ENCODE peak calls at places on chromosomes 16 and 17, in ten cellular contexts. One of them, this sample, is unnamed.
A peak's percentile ranks its signal among the peaks of the same experiment; 100 is the strongest.

GRCh38 chr16:27244363-27244755 is 24.2 kb downstream of the NSMCE1 start:
- DNase-seq in RWPE2: no peak
- DNase-seq in tibial artery: no peak
- DNase-seq in cardiac fibroblast: no peak
- DNase-seq in mammary epithelial cell: no peak
- DNase-seq in body of pancreas: no peak
- DNase-seq in kidney epithelial cell: no peak
- DNase-seq in fibroblast of pulmonary artery: no peak
- DNase-seq in fibroblast of mammary gland: no peak
- DNase-seq in mesendoderm: no peak
- DNase-seq in this sample: no peak

GRCh38 chr16:50688083-50688482 is 5.3 kb upstream of the NOD2 start:
- DNase-seq in fibroblast of pulmonary artery: no peak
- DNase-seq in fibroblast of mammary gland: no peak
- DNase-seq in mesendoderm: no peak
- DNase-seq in kidney epithelial cell: no peak
- DNase-seq in mammary epithelial cell: no peak
- DNase-seq in RWPE2: no peak
- DNase-seq in body of pancreas: no peak
- DNase-seq in cardiac fibroblast: no peak
- DNase-seq in tibial artery: no peak
- DNase-seq in this sample: no peak

GRCh38 chr17:51481370-51481769 is 221.0 kb downstream of the UTP18 start:
- DNase-seq in kidney epithelial cell: no peak
- DNase-seq in fibroblast of pulmonary artery: no peak
- DNase-seq in mesendoderm: no peak
- DNase-seq in cardiac fibroblast: no peak
- DNase-seq in tibial artery: no peak
- DNase-seq in mammary epithelial cell: no peak
- DNase-seq in body of pancreas: no peak
- DNase-seq in RWPE2: no peak
- DNase-seq in fibroblast of mammary gland: no peak
- DNase-seq in this sample: no peak

GRCh38 chr16:10969615-10970014 is 25.3 kb downstream of the CLEC16A start:
- DNase-seq in fibroblast of mammary gland: no peak
- DNase-seq in fibroblast of pulmonary artery: no peak
- DNase-seq in tibial artery: no peak
- DNase-seq in cardiac fibroblast: no peak
- DNase-seq in body of pancreas: no peak
- DNase-seq in mesendoderm: no peak
- DNase-seq in kidney epithelial cell: no peak
- DNase-seq in mammary epithelial cell: no peak
- DNase-seq in RWPE2: no peak
- DNase-seq in this sample: no peak

GRCh38 chr17:28533091-28533670 is 19.2 kb downstream of the UNC119 start:
- DNase-seq in kidney epithelial cell: no peak
- DNase-seq in fibroblast of mammary gland: no peak
- DNase-seq in body of pancreas: no peak
- DNase-seq in mesendoderm: no peak
- DNase-seq in mammary epithelial cell: peak; percentile 50
- DNase-seq in fibroblast of pulmonary artery: no peak
- DNase-seq in tibial artery: no peak
- DNase-seq in cardiac fibroblast: no peak
- DNase-seq in RWPE2: no peak
- DNase-seq in this sample: peak; percentile 76

GRCh38 chr16:53457670-53458069 is 23.4 kb downstream of the RBL2 start:
- DNase-seq in fibroblast of mammary gland: no peak
- DNase-seq in tibial artery: no peak
- DNase-seq in mesendoderm: peak; percentile 36
- DNase-seq in mammary epithelial cell: peak; percentile 29
- DNase-seq in body of pancreas: no peak
- DNase-seq in cardiac fibroblast: no peak
- DNase-seq in kidney epithelial cell: no peak
- DNase-seq in RWPE2: no peak
- DNase-seq in fibroblast of pulmonary artery: no peak
- DNase-seq in this sample: no peak

GRCh38 chr17:1076982-1077302 is 80.0 kb downstream of the TIMM22 start:
- DNase-seq in kidney epithelial cell: no peak
- DNase-seq in RWPE2: peak; percentile 14
- DNase-seq in fibroblast of pulmonary artery: no peak
- DNase-seq in body of pancreas: no peak
- DNase-seq in cardiac fibroblast: no peak
- DNase-seq in fibroblast of mammary gland: no peak
- DNase-seq in mammary epithelial cell: no peak
- DNase-seq in tibial artery: no peak
- DNase-seq in mesendoderm: no peak
- DNase-seq in this sample: no peak

GRCh38 chr17:14919049-14919545 is 346.0 kb downstream of the PMP22 start:
- DNase-seq in tibial artery: no peak
- DNase-seq in fibroblast of pulmonary artery: no peak
- DNase-seq in cardiac fibroblast: no peak
- DNase-seq in body of pancreas: no peak
- DNase-seq in kidney epithelial cell: no peak
- DNase-seq in mammary epithelial cell: no peak
- DNase-seq in fibroblast of mammary gland: no peak
- DNase-seq in RWPE2: no peak
- DNase-seq in mesendoderm: peak; percentile 59
- DNase-seq in this sample: no peak

GRCh38 chr17:49928826-49929475 is 40.0 kb upstream of the DLX4 start:
- DNase-seq in fibroblast of pulmonary artery: no peak
- DNase-seq in cardiac fibroblast: no peak
- DNase-seq in body of pancreas: no peak
- DNase-seq in mesendoderm: peak; percentile 74
- DNase-seq in tibial artery: no peak
- DNase-seq in RWPE2: no peak
- DNase-seq in kidney epithelial cell: peak; percentile 39
- DNase-seq in mammary epithelial cell: no peak
- DNase-seq in fibroblast of mammary gland: peak; percentile 69
- DNase-seq in this sample: peak; percentile 3

GRCh38 chr17:49925916-49926315 is 43.1 kb upstream of the DLX4 start:
- DNase-seq in kidney epithelial cell: no peak
- DNase-seq in RWPE2: no peak
- DNase-seq in tibial artery: peak; percentile 27
- DNase-seq in body of pancreas: no peak
- DNase-seq in mesendoderm: no peak
- DNase-seq in cardiac fibroblast: no peak
- DNase-seq in mammary epithelial cell: no peak
- DNase-seq in fibroblast of mammary gland: peak; percentile 53
- DNase-seq in fibroblast of pulmonary artery: no peak
- DNase-seq in this sample: no peak

GRCh38 chr17:49924589-49924988 is 44.4 kb upstream of the DLX4 start:
- DNase-seq in kidney epithelial cell: no peak
- DNase-seq in RWPE2: no peak
- DNase-seq in fibroblast of mammary gland: no peak
- DNase-seq in body of pancreas: no peak
- DNase-seq in mammary epithelial cell: no peak
- DNase-seq in tibial artery: no peak
- DNase-seq in mesendoderm: no peak
- DNase-seq in fibroblast of pulmonary artery: no peak
- DNase-seq in cardiac fibroblast: no peak
- DNase-seq in this sample: no peak

GRCh38 chr17:49928126-49928800 is 40.7 kb upstream of the DLX4 start:
- DNase-seq in cardiac fibroblast: no peak
- DNase-seq in RWPE2: no peak
- DNase-seq in mammary epithelial cell: no peak
- DNase-seq in tibial artery: no peak
- DNase-seq in fibroblast of mammary gland: peak; percentile 75
- DNase-seq in fibroblast of pulmonary artery: no peak
- DNase-seq in mesendoderm: no peak
- DNase-seq in kidney epithelial cell: no peak
- DNase-seq in body of pancreas: no peak
- DNase-seq in this sample: no peak

DNA sequence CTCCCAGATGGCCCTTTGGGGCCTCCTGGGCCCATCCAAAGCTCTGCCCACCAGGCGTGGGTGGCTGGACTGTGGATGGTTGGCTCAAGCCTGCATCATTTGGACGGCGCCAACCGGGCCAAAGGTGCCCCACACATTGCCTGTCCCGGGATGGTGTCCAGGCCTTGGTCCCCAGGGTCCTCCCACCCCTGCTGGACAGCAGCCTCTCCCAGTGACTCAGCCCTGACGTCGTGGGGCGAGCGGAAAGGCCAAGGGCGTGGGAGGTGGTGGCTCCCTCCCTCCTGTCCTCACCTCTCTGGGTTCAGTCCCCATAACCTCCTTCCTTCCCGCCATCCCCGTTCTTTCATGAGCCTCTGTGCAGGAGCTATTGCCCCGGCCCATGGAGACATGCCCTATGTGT is 42.1 kb upstream of the DLX4 start:
- DNase-seq in kidney epithelial cell: no peak
- DNase-seq in mesendoderm: no peak
- DNase-seq in tibial artery: peak; percentile 55
- DNase-seq in body of pancreas: peak; percentile 31
- DNase-seq in RWPE2: no peak
- DNase-seq in mammary epithelial cell: no peak
- DNase-seq in fibroblast of pulmonary artery: peak; percentile 39
- DNase-seq in fibroblast of mammary gland: peak; percentile 94
- DNase-seq in cardiac fibroblast: peak; percentile 86
- DNase-seq in this sample: no peak
- H3K4me3 ChIP-seq in kidney epithelial cell: no peak overlapping the region
- H3K4me3 ChIP-seq in mesendoderm: no peak overlapping the region
- H3K4me3 ChIP-seq in tibial artery: no peak overlapping the region
- H3K4me3 ChIP-seq in body of pancreas: no peak overlapping the region
- H3K4me3 ChIP-seq in RWPE2: no peak overlapping the region
- H3K4me3 ChIP-seq in mammary epithelial cell: no peak overlapping the region
- H3K4me3 ChIP-seq in fibroblast of pulmonary artery: no peak overlapping the region
- H3K4me3 ChIP-seq in fibroblast of mammary gland: no peak overlapping the region
- H3K4me3 ChIP-seq in cardiac fibroblast: no peak overlapping the region
- H3K4me3 ChIP-seq in this sample: no peak overlapping the region

GRCh38 chr17:66687570-66688284 is 147.2 kb upstream of the CACNG5 start:
- DNase-seq in RWPE2: no peak
- DNase-seq in mesendoderm: no peak
- DNase-seq in fibroblast of mammary gland: no peak
- DNase-seq in kidney epithelial cell: no peak
- DNase-seq in body of pancreas: no peak
- DNase-seq in mammary epithelial cell: no peak
- DNase-seq in cardiac fibroblast: no peak
- DNase-seq in fibroblast of pulmonary artery: no peak
- DNase-seq in tibial artery: no peak
- DNase-seq in this sample: no peak
- H3K4me3 ChIP-seq in RWPE2: no peak overlapping the region
- H3K4me3 ChIP-seq in mesendoderm: no peak overlapping the region
- H3K4me3 ChIP-seq in fibroblast of mammary gland: no peak overlapping the region
- H3K4me3 ChIP-seq in kidney epithelial cell: no peak overlapping the region
- H3K4me3 ChIP-seq in body of pancreas: no peak overlapping the region
- H3K4me3 ChIP-seq in mammary epithelial cell: no peak overlapping the region
- H3K4me3 ChIP-seq in cardiac fibroblast: no peak overlapping the region
- H3K4me3 ChIP-seq in fibroblast of pulmonary artery: no peak overlapping the region
- H3K4me3 ChIP-seq in tibial artery: no peak overlapping the region
- H3K4me3 ChIP-seq in this sample: no peak overlapping the region

GRCh38 chr17:67575325-67575724 is 142.4 kb upstream of the NOL11 start:
- DNase-seq in mammary epithelial cell: no peak
- DNase-seq in kidney epithelial cell: peak; percentile 49
- DNase-seq in RWPE2: no peak
- DNase-seq in cardiac fibroblast: no peak
- DNase-seq in fibroblast of pulmonary artery: no peak
- DNase-seq in tibial artery: no peak
- DNase-seq in fibroblast of mammary gland: no peak
- DNase-seq in mesendoderm: no peak
- DNase-seq in body of pancreas: peak; percentile 29
- DNase-seq in this sample: peak; percentile 35

GRCh38 chr17:67574658-67575293 is 143.0 kb upstream of the NOL11 start:
- DNase-seq in tibial artery: no peak
- DNase-seq in mesendoderm: no peak
- DNase-seq in kidney epithelial cell: no peak
- DNase-seq in fibroblast of pulmonary artery: no peak
- DNase-seq in fibroblast of mammary gland: no peak
- DNase-seq in mammary epithelial cell: no peak
- DNase-seq in cardiac fibroblast: no peak
- DNase-seq in RWPE2: no peak
- DNase-seq in body of pancreas: no peak
- DNase-seq in this sample: no peak

GRCh38 chr17:67576471-67576870 is 141.3 kb upstream of the NOL11 start:
- DNase-seq in kidney epithelial cell: no peak
- DNase-seq in RWPE2: no peak
- DNase-seq in fibroblast of pulmonary artery: no peak
- DNase-seq in mesendoderm: no peak
- DNase-seq in tibial artery: no peak
- DNase-seq in mammary epithelial cell: no peak
- DNase-seq in body of pancreas: no peak
- DNase-seq in fibroblast of mammary gland: no peak
- DNase-seq in cardiac fibroblast: no peak
- DNase-seq in this sample: no peak

GRCh38 chr17:67571478-67571877 is 146.3 kb upstream of the NOL11 start:
- DNase-seq in cardiac fibroblast: no peak
- DNase-seq in tibial artery: no peak
- DNase-seq in RWPE2: no peak
- DNase-seq in mesendoderm: no peak
- DNase-seq in mammary epithelial cell: no peak
- DNase-seq in fibroblast of pulmonary artery: no peak
- DNase-seq in kidney epithelial cell: no peak
- DNase-seq in fibroblast of mammary gland: no peak
- DNase-seq in body of pancreas: no peak
- DNase-seq in this sample: no peak

GRCh38 chr17:67573987-67574657 is 143.6 kb upstream of the NOL11 start:
- DNase-seq in fibroblast of pulmonary artery: no peak
- DNase-seq in mesendoderm: no peak
- DNase-seq in tibial artery: no peak
- DNase-seq in mammary epithelial cell: no peak
- DNase-seq in fibroblast of mammary gland: peak; percentile 6
- DNase-seq in kidney epithelial cell: no peak
- DNase-seq in RWPE2: no peak
- DNase-seq in body of pancreas: no peak
- DNase-seq in cardiac fibroblast: no peak
- DNase-seq in this sample: no peak
- H3K4me3 ChIP-seq in fibroblast of pulmonary artery: no peak overlapping the region
- H3K4me3 ChIP-seq in mesendoderm: no peak overlapping the region
- H3K4me3 ChIP-seq in tibial artery: no peak overlapping the region
- H3K4me3 ChIP-seq in mammary epithelial cell: no peak overlapping the region
- H3K4me3 ChIP-seq in fibroblast of mammary gland: no peak overlapping the region
- H3K4me3 ChIP-seq in kidney epithelial cell: no peak overlapping the region
- H3K4me3 ChIP-seq in RWPE2: no peak overlapping the region
- H3K4me3 ChIP-seq in body of pancreas: no peak overlapping the region
- H3K4me3 ChIP-seq in cardiac fibroblast: no peak overlapping the region
- H3K4me3 ChIP-seq in this sample: no peak overlapping the region

DNA sequence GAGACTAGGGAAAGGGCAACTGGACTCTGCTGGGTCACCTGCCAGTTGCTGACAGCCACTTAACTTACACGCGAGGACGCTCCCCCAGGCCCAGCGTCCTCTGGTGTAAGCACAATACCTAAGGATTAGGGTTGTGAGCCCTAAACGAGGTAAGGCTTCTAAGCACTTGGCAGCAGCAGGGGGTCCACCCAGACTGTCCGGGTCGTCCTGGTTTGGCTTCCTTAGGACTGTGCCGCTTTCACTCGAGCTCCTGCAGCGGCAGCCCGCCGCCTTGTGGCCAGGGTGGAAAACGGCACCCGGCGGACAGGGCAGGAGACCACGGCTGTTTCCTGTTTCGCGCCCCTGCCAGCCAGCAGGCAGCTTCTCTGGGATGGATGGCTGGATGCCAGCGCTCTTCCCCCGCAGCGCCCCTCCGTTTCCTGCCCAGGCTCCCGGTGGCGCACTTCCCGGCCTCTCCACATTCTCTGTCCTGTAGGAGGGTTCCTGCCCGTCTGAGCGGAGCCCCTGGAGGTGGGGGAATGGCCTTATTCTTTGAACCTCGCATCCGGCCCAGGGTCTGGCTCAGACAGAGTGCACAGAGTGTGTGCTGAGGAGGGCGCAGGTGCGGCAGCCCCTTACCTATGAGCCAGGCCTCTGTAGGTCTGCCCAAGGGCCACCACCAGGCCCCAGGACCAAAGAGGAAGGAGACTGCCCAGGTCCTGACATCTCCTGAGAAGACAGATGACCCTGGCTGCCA is 47.0 kb upstream of the AMZ2 start:
- DNase-seq in mammary epithelial cell: peak; percentile 50
- DNase-seq in body of pancreas: peak; percentile 78
- DNase-seq in fibroblast of pulmonary artery: peak; percentile 74
- DNase-seq in kidney epithelial cell: no peak
- DNase-seq in cardiac fibroblast: peak; percentile 81
- DNase-seq in tibial artery: peak; percentile 74
- DNase-seq in fibroblast of mammary gland: peak; percentile 56
- DNase-seq in mesendoderm: peak; percentile 87
- DNase-seq in RWPE2: peak; percentile 74
- DNase-seq in this sample: peak; percentile 21
- H3K4me3 ChIP-seq in mammary epithelial cell: peak overlapping the region; percentile 25
- H3K4me3 ChIP-seq in body of pancreas: no peak overlapping the region
- H3K4me3 ChIP-seq in fibroblast of pulmonary artery: peak overlapping the region; percentile 6
- H3K4me3 ChIP-seq in kidney epithelial cell: no peak overlapping the region
- H3K4me3 ChIP-seq in cardiac fibroblast: no peak overlapping the region
- H3K4me3 ChIP-seq in tibial artery: peak overlapping the region; percentile 40
- H3K4me3 ChIP-seq in fibroblast of mammary gland: no peak overlapping the region
- H3K4me3 ChIP-seq in mesendoderm: no peak overlapping the region
- H3K4me3 ChIP-seq in RWPE2: no peak overlapping the region
- H3K4me3 ChIP-seq in this sample: no peak overlapping the region

This sample was measured in bronchial epithelial cell.